ENCODE peak calls at places on chromosomes 4 and X, in eight cellular contexts. G is upper lobe of right lung; B is HuH-7; V is nephron progenitor cell; M is A549; F is foreskin melanocyte; X is activated naive CD4-positive, alpha-beta T cell treated with anti-CD3 and anti-CD28 coated beads for 36 hours; L is stimulated activated CD8-positive, alpha-beta memory T cell treated with anti-CD3 and anti-CD28 coated beads, Interleukin-15, amount 100 ng/mL, for 24 hours. I is an unnamed sample.

GRCh38 chrX:97400492-97400891 is 516.8 kb downstream of the RPA4 start:
- DNase-seq in G (no peak), B (no peak), V (no peak), M (peak; percentile 52), F (no peak), X (no peak), L (no peak), I (no peak)

GRCh38 chrX:72620550-72621145 is 48.0 kb upstream of the HDAC8 start:
- DNase-seq in G (no peak), B (no peak), V (no peak), M (peak; percentile 94), F (peak; percentile 52), X (peak; percentile 64), L (no peak), I (peak; percentile 70)

GRCh38 chrX:119853449-119853848 is 686 bp upstream of the UPF3B start:
- DNase-seq in G (no peak), B (no peak), V (peak; percentile 17), M (no peak), F (no peak), X (no peak), L (no peak), I (no peak)

GRCh38 chr4:153001626-153002025 is 65.5 kb downstream of the FHDC1 start:
- DNase-seq in G (no peak), B (no peak), V (no peak), M (no peak), F (peak; percentile 48), X (no peak), L (no peak), I (no peak)

GRCh38 chr4:79820427-79820826 is 252.6 kb downstream of the ANTXR2 start:
- DNase-seq in G (no peak), B (peak; percentile 1), V (no peak), M (no peak), F (no peak), X (no peak), L (no peak), I (no peak)

GRCh38 chr4:128946929-128947328 is 137.4 kb downstream of the JADE1 start:
- DNase-seq in G (no peak), B (no peak), V (no peak), M (no peak), F (no peak), X (no peak), L (no peak), I (no peak)

GRCh38 chr4:107379054-107379869 is 340.8 kb downstream of the PAPSS1 start:
- DNase-seq in G (no peak), B (no peak), V (no peak), M (no peak), F (no peak), X (no peak), L (no peak), I (no peak)

GRCh38 chr4:128825226-128825625 is 15.7 kb downstream of the JADE1 start:
- DNase-seq in G (no peak), B (no peak), V (no peak), M (peak; percentile 83), F (no peak), X (no peak), L (no peak), I (no peak)

GRCh38 chrX:11135483-11136185 is 24.5 kb downstream of the HCCS start:
- DNase-seq in G (no peak), B (no peak), V (no peak), M (no peak), F (peak; percentile 11), X (no peak), L (no peak), I (no peak)

GRCh38 chr4:13262816-13263215 is 221.3 kb downstream of the RAB28 start:
- DNase-seq in G (no peak), B (no peak), V (no peak), M (no peak), F (no peak), X (no peak), L (no peak), I (no peak)

GRCh38 chrX:81316163-81316562 is 114.3 kb downstream of the SH3BGRL start:
- DNase-seq in G (no peak), B (no peak), V (no peak), M (no peak), F (no peak), X (no peak), L (no peak), I (no peak)

GRCh38 chrX:41033299-41033698 is 51.9 kb upstream of the USP9X start:
- DNase-seq in G (no peak), B (no peak), V (no peak), M (peak; percentile 82), F (no peak), X (no peak), L (no peak), I (no peak)

GRCh38 chrX:39841604-39842003 is 256.2 kb downstream of the BCOR start:
- DNase-seq in G (no peak), B (no peak), V (no peak), M (no peak), F (no peak), X (no peak), L (no peak), I (no peak)

GRCh38 chr4:139794158-139794954 is 128.7 kb downstream of the MGST2 start:
- DNase-seq in G (no peak), B (no peak), V (no peak), M (no peak), F (no peak), X (no peak), L (no peak), I (no peak)

GRCh38 chrX:153934473-153935325 is at the start of gene NAA10:
- DNase-seq in G (peak; percentile 86), B (peak; percentile 78), V (peak; percentile 73), M (peak; percentile 72), F (no peak), X (peak; percentile 53), L (no peak), I (no peak)

GRCh38 chrX:53476371-53476770 is 42.2 kb upstream of the HSD17B10 start:
- DNase-seq in G (no peak), B (no peak), V (no peak), M (peak; percentile 11), F (no peak), X (no peak), L (no peak), I (no peak)

GRCh38 chr4:86845593-86845992 is 3.6 kb downstream of the SLC10A6 start:
- DNase-seq in G (no peak), B (no peak), V (no peak), M (no peak), F (no peak), X (no peak), L (no peak), I (peak; percentile 57)

GRCh38 chr4:88137112-88137511 is 21.3 kb downstream of the ABCG2 start:
- DNase-seq in G (no peak), B (no peak), V (no peak), M (no peak), F (no peak), X (no peak), L (no peak), I (no peak)

GRCh38 chrX:147912093-147912801 is 528 bp downstream of the FMR1 start:
- DNase-seq in G (peak; percentile 68), B (no peak), V (peak; percentile 23), M (peak; percentile 31), F (peak; percentile 26), X (peak; percentile 42), L (no peak), I (peak; percentile 49)

GRCh38 chrX:56563231-56564116 is at the start of gene UBQLN2:
- DNase-seq in G (peak; percentile 91), B (peak; percentile 40), V (peak; percentile 77), M (peak; percentile 87), F (peak; percentile 61), X (peak; percentile 81), L (peak; percentile 56), I (peak; percentile 84)

GRCh38 chr4:151169223-151169622 is 69.8 kb downstream of the RPS3A start:
- DNase-seq in G (no peak), B (no peak), V (no peak), M (no peak), F (peak; percentile 52), X (no peak), L (no peak), I (peak; percentile 65)

GRCh38 chr4:25842229-25842840 is 20.5 kb downstream of the SEL1L3 start:
- DNase-seq in G (no peak), B (no peak), V (no peak), M (no peak), F (no peak), X (peak; percentile 65), L (no peak), I (no peak)

GRCh38 chrX:49910344-49910743 is 12.1 kb upstream of the CLCN5 start:
- DNase-seq in G (no peak), B (no peak), V (no peak), M (no peak), F (no peak), X (peak; percentile 12), L (no peak), I (no peak)

I was measured in ureter.